ENCODE peak calls at places on chromosomes 13 and 19, in five cellular contexts. G is iris pigment epithelial cell, K is hypothalamus, H is GM03348, M is islet precursor cell. R is an unnamed sample.

GRCh38 chr19:18520848-18521691 is 800 bp downstream of the ELL start:
- DNase-seq in K (no peak), M (peak; percentile 70), G (no peak), H (peak; percentile 25), R (peak; percentile 60)

GRCh38 chr19:53612762-53613526 is 18.9 kb upstream of the DPRX start:
- DNase-seq in H (no peak), K (no peak), G (no peak), M (peak; percentile 95), R (no peak)

GRCh38 chr13:28819748-28820098 is 416 bp upstream of the MTUS2 start:
- DNase-seq in G (peak; percentile 51), K (no peak), M (peak; percentile 84), H (peak; percentile 88), R (peak; percentile 82)

GRCh38 chr13:114082849-114083645 is 49.4 kb downstream of the RASA3 start:
- DNase-seq in M (no peak), H (no peak), K (no peak), G (no peak), R (no peak)

GRCh38 chr13:97471721-97472120 is 37.8 kb downstream of the RAP2A start:
- DNase-seq in K (no peak), H (no peak), G (no peak), M (no peak), R (no peak)

GRCh38 chr19:58336820-58337219 is 10.0 kb downstream of the ZSCAN22 start:
- DNase-seq in G (no peak), H (no peak), K (no peak), M (no peak), R (no peak)

GRCh38 chr13:82747331-82747730 is 1134.9 kb downstream of the SLITRK1 start:
- DNase-seq in M (no peak), H (no peak), G (no peak), K (no peak), R (peak; percentile 16)

GRCh38 chr19:17488593-17489391 is 18.5 kb downstream of the SLC27A1 start:
- DNase-seq in G (peak; percentile 54), M (peak; percentile 98), H (no peak), K (no peak), R (peak; percentile 35)

GRCh38 chr19:588758-589692 is 656 bp upstream of the HCN2 start:
- DNase-seq in K (no peak), H (no peak), G (no peak), M (no peak), R (peak; percentile 34)

GRCh38 chr13:30181856-30182651 is 125.3 kb downstream of the KATNAL1 start:
- DNase-seq in H (no peak), K (no peak), M (peak; percentile 78), G (no peak), R (no peak)

GRCh38 chr13:107873908-107874307 is 341.4 kb downstream of the LIG4 start:
- DNase-seq in H (no peak), G (no peak), K (no peak), M (no peak), R (no peak)

GRCh38 chr13:27177852-27178251 is 6.2 kb upstream of the USP12 start:
- DNase-seq in G (no peak), H (no peak), M (peak; percentile 60), K (no peak), R (no peak)

GRCh38 chr13:24727731-24728601 is 36.0 kb upstream of the RNF17 start:
- DNase-seq in G (peak; percentile 89), H (peak; percentile 91), M (peak; percentile 77), K (no peak), R (peak; percentile 94)

GRCh38 chr13:27595055-27595811 is 25.1 kb downstream of the LNX2 start:
- DNase-seq in K (no peak), H (no peak), G (no peak), M (no peak), R (no peak)

GRCh38 chr19:8609210-8610040 is 1.1 kb downstream of the ADAMTS10 start:
- DNase-seq in K (no peak), G (peak; percentile 72), M (peak; percentile 90), H (peak; percentile 85), R (peak; percentile 76)

GRCh38 chr13:105616313-105617075 is 919.0 kb downstream of the EFNB2 start:
- DNase-seq in H (no peak), K (no peak), M (no peak), G (no peak), R (no peak)

GRCh38 chr19:58556633-58557252 is 1.7 kb downstream of the UBE2M start:
- DNase-seq in M (no peak), K (no peak), G (no peak), H (no peak), R (no peak)

GRCh38 chr19:29567366-29567915 is 38.6 kb upstream of the POP4 start:
- DNase-seq in H (no peak), K (no peak), G (no peak), M (no peak), R (no peak)

GRCh38 chr13:104936304-104936703 is 1599.2 kb downstream of the EFNB2 start:
- DNase-seq in G (no peak), H (no peak), M (no peak), K (no peak), R (peak; percentile 9)

GRCh38 chr13:33639640-33640080 is 178.3 kb upstream of the RFC3 start:
- DNase-seq in H (no peak), M (no peak), K (no peak), G (no peak), R (no peak)

GRCh38 chr19:18252370-18252717 is 21.9 kb downstream of the IQCN start:
- DNase-seq in H (no peak), K (no peak), M (no peak), G (no peak), R (no peak)

GRCh38 chr13:65638572-65639168 is 1591.5 kb downstream of the PCDH9 start:
- DNase-seq in K (no peak), G (peak; percentile 67), M (no peak), H (peak; percentile 39), R (peak; percentile 78)